ENCODE peak calls at places on chromosomes 2 and 18, in four cellular contexts. N is HepG2, D is GM12878, K is H1. R is an unnamed sample.

GRCh38 chr18:7871560-7872456 is 304.7 kb downstream of the PTPRM start:
- DNase-seq in N (peak; percentile 49), D (no peak), K (no peak), R (no peak)

GRCh38 chr2:137928547-137929503 is 35.4 kb upstream of the HNMT start:
- DNase-seq in N (peak; percentile 98), D (no peak), K (no peak), R (no peak)

GRCh38 chr2:176270100-176270750 is 983 bp downstream of the MTX2 start:
- DNase-seq in N (no peak), D (no peak), K (no peak), R (no peak)

GRCh38 chr2:66489433-66489832 is 54.5 kb downstream of the MEIS1 start:
- DNase-seq in N (no peak), D (no peak), K (no peak), R (no peak)

GRCh38 chr2:23828256-23828980 is 98.5 kb downstream of the ATAD2B start:
- DNase-seq in N (no peak), D (no peak), K (no peak), R (no peak)

GRCh38 chr2:85033388-85033787 is 62.4 kb downstream of the KCMF1 start:
- DNase-seq in N (no peak), D (no peak), K (no peak), R (no peak)

GRCh38 chr18:23703057-23703986 is 14.1 kb downstream of the LAMA3 start:
- DNase-seq in N (peak; percentile 50), D (no peak), K (no peak), R (no peak)

GRCh38 chr2:38685116-38685735 is 19.3 kb downstream of the GALM start:
- DNase-seq in N (peak; percentile 87), D (no peak), K (no peak), R (no peak)

GRCh38 chr18:68275616-68276015 is 439.3 kb downstream of the TMX3 start:
- DNase-seq in N (no peak), D (no peak), K (no peak), R (no peak)

GRCh38 chr2:239216614-239217273 is 184.1 kb downstream of the HDAC4 start:
- DNase-seq in N (no peak), D (no peak), K (no peak), R (no peak)

GRCh38 chr2:60416221-60417008 is 137.0 kb downstream of the BCL11A start:
- DNase-seq in N (no peak), D (no peak), K (no peak), R (no peak)

GRCh38 chr18:12325726-12326245 is 17.7 kb downstream of the TUBB6 start:
- DNase-seq in N (no peak), D (no peak), K (no peak), R (no peak)

GRCh38 chr2:77521931-77522470 is at the start of gene LRRTM4:
- DNase-seq in N (no peak), D (no peak), K (no peak), R (peak; percentile 54)

GRCh38 chr2:17543848-17544645 is 3.6 kb downstream of the VSNL1 start:
- DNase-seq in N (peak; percentile 48), D (no peak), K (no peak), R (peak; percentile 57)

GRCh38 chr2:240912878-240913809 is 7.0 kb downstream of the CROCC2 start:
- DNase-seq in N (no peak), D (no peak), K (no peak), R (no peak)

GRCh38 chr2:202016579-202017227 is 17.0 kb upstream of the FZD7 start:
- DNase-seq in N (no peak), D (no peak), K (no peak), R (no peak)

GRCh38 chr2:191049728-191050639 is 36.0 kb upstream of the STAT1 start:
- DNase-seq in N (peak; percentile 76), D (peak; percentile 16), K (no peak), R (no peak)

GRCh38 chr2:206693399-206694137 is 24.6 kb downstream of the DYTN start:
- DNase-seq in N (peak; percentile 65), D (peak; percentile 24), K (peak; percentile 7), R (peak; percentile 73)

GRCh38 chr18:77063256-77063655 is 69.3 kb downstream of the MBP start:
- DNase-seq in N (no peak), D (peak; percentile 69), K (no peak), R (no peak)

GRCh38 chr2:43115884-43116283 is 110.5 kb downstream of the ZFP36L2 start:
- DNase-seq in N (no peak), D (no peak), K (no peak), R (no peak)

GRCh38 chr2:231932985-231933915 is 7.1 kb upstream of the NPPC start:
- DNase-seq in N (no peak), D (no peak), K (no peak), R (no peak)

GRCh38 chr18:74972354-74972753 is 236.6 kb downstream of the PTGR3 start:
- DNase-seq in N (no peak), D (no peak), K (no peak), R (no peak)

GRCh38 chr2:58896600-58896999 is 655.5 kb upstream of the FANCL start:
- DNase-seq in N (no peak), D (no peak), K (no peak), R (no peak)

GRCh38 chr18:49970288-49970687 is 157.0 kb upstream of the ACAA2 start:
- DNase-seq in N (no peak), D (no peak), K (no peak), R (no peak)

GRCh38 chr2:240458044-240458899 is 22.8 kb downstream of the GPC1 start:
- DNase-seq in N (no peak), D (no peak), K (no peak), R (no peak)

GRCh38 chr2:128439231-128440086 is 120.8 kb upstream of the HS6ST1 start:
- DNase-seq in N (no peak), D (no peak), K (no peak), R (no peak)

GRCh38 chr2:55133467-55134315 is 83.4 kb upstream of the RTN4 start:
- DNase-seq in N (peak; percentile 81), D (peak; percentile 60), K (peak; percentile 78), R (peak; percentile 96)

GRCh38 chr2:241279828-241280227 is 35.6 kb downstream of the HDLBP start:
- DNase-seq in N (no peak), D (no peak), K (no peak), R (no peak)

GRCh38 chr2:231369580-231370428 is 25.7 kb upstream of the B3GNT7 start:
- DNase-seq in N (no peak), D (no peak), K (no peak), R (no peak)

GRCh38 chr2:20738789-20739188 is 71.8 kb downstream of the GDF7 start:
- DNase-seq in N (no peak), D (no peak), K (no peak), R (no peak)

GRCh38 chr2:86434290-86434689 is 6.9 kb upstream of the KDM3A start:
- DNase-seq in N (no peak), D (no peak), K (no peak), R (no peak)

GRCh38 chr2:197576631-197577030 is 60.8 kb downstream of the MOB4 start:
- DNase-seq in N (peak; percentile 18), D (no peak), K (no peak), R (no peak)

GRCh38 chr2:106316937-106317336 is 122.8 kb upstream of the UXS1 start:
- DNase-seq in N (no peak), D (no peak), K (no peak), R (no peak)

GRCh38 chr2:67829470-67829869 is 233.3 kb downstream of the C1D start:
- DNase-seq in N (no peak), D (no peak), K (no peak), R (no peak)

GRCh38 chr18:38369772-38370690 is 804.4 kb upstream of the CELF4 start:
- DNase-seq in N (no peak), D (peak; percentile 12), K (no peak), R (no peak)

GRCh38 chr2:239760596-239760995 is 264.5 kb downstream of the NDUFA10 start:
- DNase-seq in N (no peak), D (no peak), K (no peak), R (no peak)

GRCh38 chr2:104736026-104736425 is 117.9 kb upstream of the POU3F3 start:
- DNase-seq in N (no peak), D (no peak), K (no peak), R (no peak)

GRCh38 chr2:127387655-127388422 is at the start of gene MAP3K2:
- DNase-seq in N (peak; percentile 86), D (peak; percentile 45), K (no peak), R (peak; percentile 82)

DNA sequence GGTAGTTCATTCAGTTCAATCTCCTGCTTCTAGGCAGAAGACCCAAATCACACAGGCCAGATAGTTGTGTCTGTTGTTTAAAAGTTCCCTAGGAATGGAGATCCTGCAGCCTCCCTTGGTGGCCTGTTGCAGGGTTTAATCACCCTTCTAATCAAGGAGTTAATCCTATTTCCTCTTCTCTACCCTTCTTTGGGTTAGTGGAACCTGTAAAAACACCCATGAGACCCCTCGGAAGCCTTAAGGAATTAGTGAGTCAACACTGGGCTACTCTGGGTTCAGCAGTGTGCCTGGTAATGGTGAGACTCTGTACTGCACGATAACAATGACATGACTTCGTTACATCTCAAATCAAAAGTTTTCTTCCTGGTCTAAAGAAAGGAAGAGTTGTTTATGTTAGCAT is 217.6 kb upstream of the NRP2 start:
- DNase-seq in N (no peak), D (no peak), K (no peak), R (no peak)
- TF ChIP-seq SUZ12 in N (no peak), D (no peak), K (no peak), R (no peak)

GRCh38 chr2:100995309-100996075 is 6.6 kb upstream of the RPL31 start:
- DNase-seq in N (no peak), D (no peak), K (no peak), R (no peak)
- H3K4me3 ChIP-seq in N (no peak overlapping the region), D (no peak overlapping the region), K (no peak overlapping the region), R (no peak overlapping the region)

GRCh38 chr2:29423267-29423666 is 308.1 kb downstream of the CLIP4 start:
- DNase-seq in N (no peak), D (no peak), K (no peak), R (no peak)
- TF ChIP-seq SUZ12 in N (no peak), D (no peak), K (no peak), R (no peak)

DNA sequence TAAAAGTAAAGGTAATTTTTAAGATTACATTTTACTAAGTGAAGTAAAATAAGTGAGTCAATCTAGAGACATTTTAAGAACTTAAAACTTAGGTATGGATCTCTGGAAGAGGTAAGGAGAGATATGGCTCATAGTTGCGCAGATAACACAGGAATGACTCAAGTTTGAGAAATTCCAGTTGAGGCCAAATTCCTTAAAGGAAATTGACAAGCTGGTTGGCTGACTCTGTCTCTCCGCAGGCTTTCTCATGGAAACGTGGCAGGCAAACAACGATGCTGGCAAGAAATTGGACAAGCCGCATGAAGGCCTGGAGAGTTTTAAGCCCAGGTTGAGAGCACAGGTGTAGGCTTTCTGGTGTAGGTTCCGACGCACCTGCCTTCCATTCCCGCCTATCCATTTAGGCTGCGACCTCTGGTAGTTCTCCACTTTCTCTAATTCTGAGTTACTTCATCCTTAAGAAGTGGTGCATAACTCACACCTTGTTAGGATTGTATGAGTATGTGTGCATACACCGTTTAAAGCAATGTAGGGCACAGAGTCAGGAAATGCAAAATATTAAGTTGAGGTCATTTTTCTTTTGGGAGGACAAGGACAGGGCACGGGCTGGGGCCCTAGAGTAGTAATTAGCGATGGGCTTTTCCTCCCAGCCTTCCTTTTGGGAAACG is 589 bp upstream of the DAW1 start:
- DNase-seq in N (no peak), D (no peak), K (no peak), R (no peak)
- H3K4me3 ChIP-seq in N (peak overlapping the region; percentile 55), D (no peak overlapping the region), K (peak overlapping the region; percentile 48), R (peak overlapping the region; percentile 42)

R was measured in NT2/D1.